ENCODE peak calls at places on chromosomes 12 and 14, in eight cellular contexts. B is fibroblast of mammary gland, F is foreskin fibroblast, T is WTC11, X is stomach, S is omental fat pad, E is GM23338, H is psoas muscle. U is an unnamed sample.

GRCh38 chr12:26226629-26227375 is 31.4 kb downstream of the SSPN start:
- DNase-seq in X (peak; percentile 30), H (peak; percentile 59), B (no peak), F (peak; percentile 55), E (peak; percentile 84), S (no peak), T (peak; percentile 61), U (no peak)

GRCh38 chr14:44041700-44042099 is 465.4 kb downstream of the FSCB start:
- DNase-seq in H (no peak), X (no peak), E (no peak), B (no peak), T (no peak), S (no peak), F (no peak), U (no peak)

GRCh38 chr14:89351364-89351957 is 65.6 kb downstream of the FOXN3 start:
- DNase-seq in T (peak; percentile 27), S (no peak), B (no peak), H (no peak), F (peak; percentile 36), X (peak; percentile 76), E (peak; percentile 87), U (no peak)

GRCh38 chr14:28635387-28635786 is 131.2 kb upstream of the FOXG1 start:
- DNase-seq in X (no peak), E (peak; percentile 46), F (peak; percentile 42), S (no peak), T (no peak), B (peak; percentile 71), H (no peak), U (peak; percentile 6)

GRCh38 chr14:76876076-76876475 is 49.9 kb downstream of the LRRC74A start:
- DNase-seq in X (peak; percentile 67), T (peak; percentile 76), F (peak; percentile 87), E (peak; percentile 90), S (no peak), B (peak; percentile 72), H (peak; percentile 74), U (no peak)

GRCh38 chr12:87982208-87982607 is 47.0 kb downstream of the C12orf50 start:
- DNase-seq in T (no peak), E (no peak), S (no peak), H (no peak), X (no peak), F (peak; percentile 52), B (peak; percentile 59), U (no peak)

GRCh38 chr12:3898751-3899150 is 25.6 kb upstream of the PARP11 start:
- DNase-seq in H (no peak), T (no peak), X (no peak), F (no peak), E (no peak), B (no peak), S (no peak), U (no peak)

GRCh38 chr12:124925117-124925516 is 10.7 kb upstream of the UBC start:
- DNase-seq in B (no peak), F (no peak), E (no peak), X (no peak), T (no peak), H (no peak), S (no peak), U (peak; percentile 6)

GRCh38 chr14:31968107-31968810 is 108.8 kb upstream of the ARHGAP5 start:
- DNase-seq in B (peak; percentile 57), X (no peak), S (no peak), E (no peak), H (no peak), F (peak; percentile 52), T (no peak), U (no peak)

DNA sequence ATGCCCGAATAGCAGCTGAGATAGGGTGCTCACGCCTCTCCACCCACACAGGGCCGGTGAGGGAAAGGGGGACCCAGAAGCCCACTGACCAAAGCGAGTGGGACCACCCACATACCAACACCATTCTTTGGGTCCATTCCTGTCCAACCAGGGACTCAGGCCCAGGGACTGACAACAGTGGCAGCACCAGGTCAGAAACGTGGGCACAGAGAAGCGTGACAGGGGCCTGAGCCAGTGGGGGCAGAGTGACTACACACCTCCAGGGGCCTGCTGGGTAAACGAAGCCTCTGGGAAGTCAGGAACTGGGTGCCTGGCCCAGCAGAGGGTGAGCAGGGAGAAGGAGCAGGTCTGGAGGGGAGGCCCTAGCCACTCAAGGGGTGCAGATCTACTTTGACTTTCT is 13.7 kb downstream of the SPRYD3 start:
- DNase-seq in B (no peak), T (peak; percentile 8), H (peak; percentile 59), X (no peak), F (peak; percentile 21), E (no peak), S (no peak), U (no peak)
- TF ChIP-seq CTCF in B (no peak), T (no peak), H (no peak), X (no peak), F (no peak), E (no peak), S (no peak), U (no peak)

DNA sequence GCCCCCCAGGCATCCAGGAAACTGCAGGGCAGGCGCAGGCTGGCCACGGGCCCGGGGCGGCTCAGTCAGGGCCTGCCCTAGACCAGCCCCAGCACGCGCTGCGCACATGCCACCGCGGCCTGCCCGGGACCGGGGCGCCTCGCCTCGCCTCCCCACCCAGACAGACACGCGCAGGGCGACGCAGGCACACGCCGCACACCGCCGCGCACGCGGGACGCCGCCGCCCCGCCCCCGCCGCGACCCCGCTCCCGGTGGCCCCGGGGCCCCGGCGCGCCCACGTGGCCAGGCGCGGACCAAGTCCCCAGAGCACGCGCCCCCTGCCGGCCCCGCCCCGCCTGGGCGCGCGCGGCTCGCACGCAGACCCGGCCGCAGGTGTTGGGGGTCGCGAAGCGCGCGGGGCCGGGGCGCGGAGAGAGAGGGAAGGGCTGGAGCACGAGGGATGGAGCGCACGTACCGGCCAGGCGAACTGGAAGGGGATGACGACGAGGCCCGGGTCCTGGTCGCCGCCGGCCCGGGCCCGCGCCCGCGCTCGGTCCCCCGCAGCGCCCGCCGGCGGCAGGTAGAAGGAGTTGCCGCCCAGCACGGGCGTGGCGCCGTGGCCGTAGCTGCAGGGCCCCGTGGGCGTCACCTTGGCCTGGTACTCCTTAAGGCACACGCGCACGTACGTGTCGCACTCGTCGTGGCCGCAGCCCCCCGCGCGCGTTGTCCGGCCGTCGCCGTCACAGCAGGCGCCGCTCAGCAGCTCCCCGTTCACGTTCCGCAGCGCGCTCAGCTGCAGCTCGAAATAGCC is 1.1 kb downstream of the JAG2 start:
- DNase-seq in H (peak; percentile 72), X (peak; percentile 33), B (no peak), E (peak; percentile 50), F (peak; percentile 28), T (no peak), S (no peak), U (no peak)
- TF ChIP-seq CTCF in H (peak; percentile 23), X (peak; percentile 31), B (no peak), E (no peak), F (no peak), T (peak; percentile 22), S (no peak), U (peak; percentile 21)

DNA sequence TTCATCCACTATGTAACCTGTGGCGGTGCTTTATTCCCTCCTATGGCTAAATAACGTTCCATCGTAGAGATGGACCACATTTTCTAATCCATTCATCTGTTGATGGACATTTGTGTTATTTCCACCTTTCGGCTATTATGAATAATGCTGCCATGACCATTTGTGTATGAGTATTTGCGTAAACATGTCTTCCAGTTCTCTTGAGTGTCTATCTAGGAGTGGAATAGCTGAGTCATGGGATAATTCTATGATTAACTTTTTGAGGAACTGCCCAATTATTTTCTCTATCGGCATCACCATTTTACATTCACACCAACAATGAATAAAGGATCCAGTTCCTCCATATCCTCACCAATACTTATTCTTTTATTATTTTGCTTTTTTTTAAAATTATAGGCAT is 261.9 kb upstream of the SFSWAP start:
- DNase-seq in S (no peak), T (no peak), H (no peak), B (no peak), X (no peak), E (no peak), F (no peak), U (no peak)
- TF ChIP-seq CTCF in S (no peak), T (no peak), H (no peak), B (no peak), X (no peak), E (no peak), F (no peak), U (no peak)

GRCh38 chr12:58809064-58809607 is 111.2 kb downstream of the LRIG3 start:
- DNase-seq in H (no peak), S (no peak), T (no peak), X (no peak), B (no peak), F (peak; percentile 25), E (no peak), U (no peak)

GRCh38 chr12:58801986-58802385 is 118.3 kb downstream of the LRIG3 start:
- DNase-seq in B (no peak), E (no peak), H (no peak), F (no peak), X (no peak), T (no peak), S (no peak), U (no peak)

GRCh38 chr12:58803893-58804292 is 116.4 kb downstream of the LRIG3 start:
- DNase-seq in H (no peak), B (peak; percentile 95), S (no peak), E (no peak), T (no peak), X (no peak), F (peak; percentile 91), U (no peak)

DNA sequence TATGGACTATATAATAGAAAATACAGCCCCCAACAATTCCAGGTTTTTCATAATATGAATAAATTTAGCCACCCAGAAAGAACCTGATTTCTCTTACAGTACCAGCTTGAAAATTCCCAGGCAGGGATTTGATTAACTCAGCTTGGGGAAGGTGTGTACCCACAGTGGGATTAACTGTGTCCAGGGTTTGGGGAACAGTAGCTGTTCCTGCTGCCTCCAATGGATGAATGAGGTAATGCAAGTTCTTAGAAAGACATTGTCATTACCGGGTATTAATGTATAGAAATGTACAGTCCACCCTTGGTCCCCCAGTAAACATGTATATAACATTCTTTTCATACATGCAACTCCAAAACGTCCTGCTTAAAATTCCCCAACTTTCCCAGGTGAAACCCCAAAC is 115.6 kb downstream of the LRIG3 start:
- DNase-seq in H (no peak), F (peak; percentile 16), X (no peak), T (no peak), B (no peak), E (peak; percentile 56), S (no peak), U (no peak)
- TF ChIP-seq CTCF in H (no peak), F (peak; percentile 5), X (peak; percentile 15), T (peak; percentile 44), B (peak; percentile 46), E (peak; percentile 56), S (no peak), U (no peak)

GRCh38 chr14:92325835-92326234 is 2.9 kb downstream of the SLC24A4 start:
- DNase-seq in T (no peak), B (no peak), E (no peak), F (peak; percentile 21), H (no peak), S (no peak), X (no peak), U (no peak)

GRCh38 chr14:92334050-92334449 is 11.1 kb downstream of the SLC24A4 start:
- DNase-seq in X (no peak), F (no peak), E (no peak), S (no peak), B (no peak), H (no peak), T (no peak), U (no peak)

GRCh38 chr14:92323031-92323915 is at the start of gene SLC24A4:
- DNase-seq in S (no peak), F (peak; percentile 40), B (no peak), E (peak; percentile 69), T (peak; percentile 56), H (no peak), X (no peak), U (no peak)

GRCh38 chr14:92323916-92324818 is 1.2 kb downstream of the SLC24A4 start:
- DNase-seq in S (no peak), T (peak; percentile 30), X (no peak), H (no peak), B (no peak), F (no peak), E (peak; percentile 50), U (no peak)

GRCh38 chr14:92328664-92329255 is 5.8 kb downstream of the SLC24A4 start:
- DNase-seq in E (no peak), B (no peak), T (no peak), S (no peak), H (no peak), X (no peak), F (no peak), U (no peak)
- TF ChIP-seq CTCF in E (peak; percentile 9), B (peak; percentile 26), T (no peak), S (no peak), H (no peak), X (no peak), F (no peak), U (no peak)